ENCODE peak calls at places on chromosome 5, in four cellular contexts. Z, E, K and F are unnamed samples.

GRCh38 chr5:72448368-72448767 is 58.8 kb downstream of the ZNF366 start:
- DNase-seq in Z (no peak), E (no peak), K (no peak), F (no peak)

GRCh38 chr5:78497573-78498533 is 137.4 kb downstream of the SCAMP1 start:
- DNase-seq in E (peak), K (no peak), Z (no peak), F (no peak)

GRCh38 chr5:44885903-44886302 is 77.2 kb downstream of the MRPS30 start:
- DNase-seq in Z (peak), K (no peak), E (no peak), F (no peak)

GRCh38 chr5:137254695-137255094 is 244.4 kb downstream of the SPOCK1 start:
- DNase-seq in K (no peak), E (no peak), Z (no peak), F (no peak)

GRCh38 chr5:179759961-179760541 is 27.4 kb downstream of the MAML1 start:
- DNase-seq in Z (no peak), E (no peak), K (no peak), F (no peak)

GRCh38 chr5:139655727-139656271 is 7.7 kb downstream of the CXXC5 start:
- DNase-seq in E (no peak), K (no peak), Z (no peak), F (no peak)

GRCh38 chr5:79069488-79070001 is at the start of the genes BHMT2 and DMGDH:
- DNase-seq in Z (no peak), K (no peak), E (no peak), F (no peak)

GRCh38 chr5:56232538-56232937 is 592 bp downstream of the ANKRD55 start:
- DNase-seq in K (no peak), Z (no peak), E (no peak), F (no peak)

GRCh38 chr5:128836571-128836970 is 128.7 kb upstream of the SLC27A6 start:
- DNase-seq in Z (no peak), K (no peak), E (no peak), F (no peak)

GRCh38 chr5:68251386-68251785 is 35.8 kb downstream of the PIK3R1 start:
- DNase-seq in E (no peak), K (no peak), Z (peak), F (no peak)

GRCh38 chr5:76040806-76041205 is 42.4 kb upstream of the SV2C start:
- DNase-seq in K (no peak), Z (no peak), E (no peak), F (no peak)

GRCh38 chr5:178455480-178455835 is 134.7 kb downstream of the COL23A1 start:
- DNase-seq in Z (no peak), K (no peak), E (no peak), F (no peak)

GRCh38 chr5:179273441-179274145 is 71.7 kb downstream of the ADAMTS2 start:
- DNase-seq in Z (no peak), E (no peak), K (no peak), F (no peak)

GRCh38 chr5:1125030-1125357 is 13.1 kb upstream of the SLC12A7 start:
- DNase-seq in Z (no peak), K (no peak), E (peak), F (no peak)

GRCh38 chr5:151107738-151108520 is 27.1 kb upstream of the TNIP1 start:
- DNase-seq in Z (no peak), E (no peak), K (no peak), F (no peak)